ENCODE peak calls at places on chromosomes 13 and 19, in four cellular contexts. I is NB4, L is uterus, X is H54. M is an unnamed sample.

GRCh38 chr13:73228546-73228945 is 169.7 kb downstream of the KLF5 start:
- DNase-seq in I (no peak), L (no peak), X (no peak), M (no peak)

GRCh38 chr13:51137250-51137649 is 26.2 kb upstream of the C13orf42 start:
- DNase-seq in I (no peak), L (no peak), X (no peak), M (no peak)

GRCh38 chr13:32205426-32206096 is 109.6 kb downstream of the ZAR1L start:
- DNase-seq in I (peak; percentile 10), L (no peak), X (no peak), M (no peak)

GRCh38 chr19:48372904-48373303 is 8.7 kb downstream of the SYNGR4 start:
- DNase-seq in I (peak; percentile 48), L (no peak), X (no peak), M (no peak)

GRCh38 chr19:32677657-32678056 is 2.0 kb downstream of the RGS9BP start:
- DNase-seq in I (peak; percentile 26), L (no peak), X (no peak), M (no peak)

GRCh38 chr13:41613984-41614581 is 156.7 kb downstream of the RGCC start:
- DNase-seq in I (no peak), L (peak; percentile 74), X (no peak), M (no peak)

GRCh38 chr13:57629821-57630235 is 1.7 kb upstream of the PCDH17 start:
- DNase-seq in I (no peak), L (peak; percentile 48), X (no peak), M (no peak)

GRCh38 chr13:98476538-98476966 is 100.4 kb downstream of the STK24 start:
- DNase-seq in I (peak; percentile 97), L (peak; percentile 58), X (peak; percentile 98), M (peak; percentile 89)

GRCh38 chr13:70960841-70961443 is 852.7 kb upstream of the KLHL1 start:
- DNase-seq in I (peak; percentile 61), L (no peak), X (no peak), M (no peak)

GRCh38 chr13:30809787-30810186 is 74.4 kb downstream of the ALOX5AP start:
- DNase-seq in I (no peak), L (no peak), X (no peak), M (no peak)

GRCh38 chr19:12965812-12966135 is 3.6 kb upstream of the DAND5 start:
- DNase-seq in I (no peak), L (no peak), X (no peak), M (no peak)

GRCh38 chr13:40452741-40453665 is 213.4 kb downstream of the FOXO1 start:
- DNase-seq in I (peak; percentile 17), L (no peak), X (no peak), M (no peak)

GRCh38 chr19:6613711-6614110 is 22.8 kb upstream of the CD70 start:
- DNase-seq in I (no peak), L (no peak), X (no peak), M (no peak)

GRCh38 chr19:1163283-1163933 is 10.7 kb downstream of the SBNO2 start:
- DNase-seq in I (no peak), L (no peak), X (no peak), M (no peak)
- TF ChIP-seq POLR2A in I (no peak), L (no peak), X (no peak), M (no peak)

DNA sequence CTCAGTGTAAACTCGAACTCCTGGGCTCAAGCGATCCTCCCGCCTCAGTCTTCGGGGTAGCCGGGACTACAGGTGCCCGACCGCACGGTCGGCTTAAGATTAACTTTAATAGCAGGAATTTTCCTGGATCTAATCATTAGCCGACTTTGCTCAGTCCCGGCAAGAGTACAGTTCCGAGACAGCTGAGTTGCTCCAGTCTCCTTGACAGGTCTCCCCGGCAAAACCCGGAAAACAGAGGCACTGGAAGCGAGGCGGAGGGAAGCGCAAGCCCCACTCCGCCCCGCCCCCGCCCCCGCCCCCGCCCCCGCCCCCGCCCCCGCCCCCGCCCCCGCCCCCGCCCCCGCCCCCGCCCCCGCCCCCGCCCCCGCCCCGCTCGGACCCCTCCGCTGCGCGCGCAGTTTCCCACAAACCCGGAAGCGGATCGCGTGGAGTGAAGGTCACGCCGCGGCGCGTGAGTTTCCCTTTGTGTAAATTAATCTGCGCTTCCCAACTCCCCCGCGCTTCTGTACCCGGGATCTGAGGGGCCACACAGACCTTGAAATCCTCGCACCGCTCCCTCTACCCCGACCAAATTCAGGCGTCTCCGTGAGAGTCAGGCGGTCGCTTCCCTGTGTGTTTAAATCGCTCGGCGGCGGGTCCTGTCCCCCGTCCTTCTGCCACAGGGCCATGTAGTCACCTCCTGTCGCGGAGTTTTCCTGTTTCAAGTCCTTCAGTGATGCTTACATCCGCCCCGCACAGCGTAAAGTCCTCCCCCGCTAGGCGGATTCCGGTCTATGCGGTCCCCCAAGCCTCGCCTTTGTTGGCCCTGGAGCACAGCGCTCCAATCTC is at the start of gene ZNF480:
- DNase-seq in I (peak; percentile 78), L (peak; percentile 77), X (peak; percentile 84), M (peak; percentile 44)
- TF ChIP-seq POLR2A in I (peak; percentile 80), L (no peak), X (peak; percentile 54), M (peak; percentile 63)

GRCh38 chr19:2474232-2475017 is 1.5 kb upstream of the GADD45B start:
- DNase-seq in I (peak; percentile 89), L (peak; percentile 90), X (peak; percentile 96), M (peak; percentile 82)
- TF ChIP-seq POLR2A in I (no peak), L (no peak), X (peak; percentile 17), M (no peak)

GRCh38 chr19:56315076-56315828 is 613 bp upstream of the ZSCAN5A start:
- DNase-seq in I (peak; percentile 93), L (peak; percentile 96), X (peak; percentile 98), M (peak; percentile 73)
- TF ChIP-seq POLR2A in I (no peak), L (no peak), X (peak; percentile 80), M (no peak)

GRCh38 chr13:48975101-48975925 is at the start of gene FNDC3A:
- DNase-seq in I (peak; percentile 91), L (peak; percentile 75), X (peak; percentile 31), M (peak; percentile 76)
- TF ChIP-seq POLR2A in I (peak; percentile 70), L (peak; percentile 40), X (no peak), M (no peak)

DNA sequence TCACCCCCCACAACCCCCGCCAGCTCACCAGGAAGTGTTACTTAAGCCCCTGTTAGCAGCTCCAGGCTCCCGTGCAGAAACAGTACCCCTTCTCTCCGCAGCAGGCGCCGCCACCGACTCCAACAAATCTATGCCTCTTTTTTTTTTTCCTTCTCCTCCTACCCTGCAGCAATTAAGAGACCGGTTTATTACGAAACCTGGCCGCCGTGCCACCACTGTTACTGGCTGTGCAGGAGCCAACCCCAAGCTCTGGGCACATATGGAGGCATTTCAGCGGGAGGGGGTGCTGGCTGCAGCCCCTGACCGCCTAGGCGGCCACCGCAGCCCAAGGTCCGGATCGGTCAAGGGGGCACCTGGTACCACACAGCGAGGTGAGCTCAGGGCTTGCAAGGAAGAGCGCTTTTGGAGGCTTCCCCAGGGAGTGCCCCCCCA is 2.4 kb downstream of the GADD45B start:
- DNase-seq in I (peak; percentile 95), L (peak; percentile 66), X (no peak), M (no peak)
- TF ChIP-seq POLR2A in I (no peak), L (no peak), X (no peak), M (peak; percentile 92)

DNA sequence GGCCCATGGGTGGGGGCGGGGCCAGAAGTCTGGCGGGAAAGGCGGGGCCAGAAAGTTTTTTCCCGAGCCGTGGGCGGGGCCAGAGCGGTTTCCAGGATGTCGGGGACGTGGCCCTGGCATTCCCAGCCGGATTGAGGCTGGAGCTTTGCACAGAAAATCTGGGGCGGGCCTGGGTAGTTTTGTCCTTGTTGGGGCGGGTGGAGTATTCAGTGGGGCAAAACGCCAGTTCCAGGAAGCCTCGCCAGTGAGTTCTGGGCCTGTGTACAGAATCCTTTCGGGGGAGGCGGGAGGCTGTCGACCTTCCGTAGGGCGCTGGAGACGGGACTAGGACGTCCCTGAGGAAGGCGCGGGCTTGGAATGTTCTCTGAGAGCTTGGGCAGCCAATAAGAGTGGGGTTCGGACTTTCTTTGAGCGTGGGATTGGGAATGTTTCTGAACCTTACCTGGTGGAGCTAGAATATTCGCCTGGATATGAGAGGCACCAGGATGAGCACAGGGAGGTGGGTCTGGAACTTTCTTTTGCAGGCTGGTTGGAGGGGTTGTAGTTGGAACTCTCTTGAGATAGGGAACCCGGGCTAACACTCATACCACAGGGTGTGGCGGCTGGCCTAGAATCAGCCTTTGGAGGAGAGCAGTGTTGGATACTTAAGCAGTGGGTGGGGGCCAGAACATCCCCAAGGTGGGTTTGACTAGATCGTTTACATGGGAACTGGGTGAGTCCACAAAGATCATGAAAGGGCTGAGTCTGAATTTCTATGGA is 1.3 kb downstream of the CCDC9 start:
- DNase-seq in I (peak; percentile 54), L (peak; percentile 57), X (peak; percentile 61), M (no peak)
- TF ChIP-seq POLR2A in I (no peak), L (peak; percentile 82), X (no peak), M (no peak)